ENCODE peak calls at places on chromosomes 2 and 18, in four cellular contexts. H is stomach; V is IMR-90; R is CD8-positive, alpha-beta T cell. A is an unnamed sample.

GRCh38 chr2:227472265-227473018 is 486 bp downstream of the AGFG1 start:
- DNase-seq in R (peak), V (no peak), H (peak), A (no peak)

GRCh38 chr2:989766-990467 is 39.3 kb downstream of the SNTG2 start:
- DNase-seq in H (no peak), V (no peak), R (no peak), A (no peak)

GRCh38 chr18:24315170-24315569 is 82.5 kb downstream of the OSBPL1A start:
- DNase-seq in V (peak), H (no peak), R (no peak), A (no peak)

GRCh38 chr18:9701604-9702324 is 6.3 kb upstream of the RAB31 start:
- DNase-seq in H (no peak), R (no peak), V (no peak), A (no peak)

GRCh38 chr2:170716851-170717598 is 1.9 kb downstream of the SP5 start:
- DNase-seq in R (no peak), V (peak), H (peak), A (no peak)

GRCh38 chr2:160419776-160420521 is 73.7 kb downstream of the RBMS1 start:
- DNase-seq in R (no peak), H (no peak), V (peak), A (no peak)

GRCh38 chr2:190417045-190417842 is 9.1 kb downstream of the MFSD6 start:
- DNase-seq in R (no peak), V (no peak), H (no peak), A (no peak)

GRCh38 chr2:205190528-205190927 is 491.8 kb upstream of the NRP2 start:
- DNase-seq in H (no peak), R (no peak), V (no peak), A (no peak)

GRCh38 chr2:182915369-182916326 is 49.2 kb upstream of the FRZB start:
- DNase-seq in R (no peak), H (no peak), V (peak), A (no peak)

GRCh38 chr18:42052137-42052708 is 97.2 kb downstream of the PIK3C3 start:
- DNase-seq in R (no peak), H (no peak), V (peak), A (no peak)

GRCh38 chr2:112584134-112584890 is at the start of gene CHCHD5:
- DNase-seq in R (peak), V (peak), H (peak), A (peak)

GRCh38 chr18:9103488-9103887 is 989 bp downstream of the NDUFV2 start:
- DNase-seq in H (no peak), R (no peak), V (peak), A (no peak)

GRCh38 chr2:71347517-71347916 is 15.9 kb downstream of the ZNF638 start:
- DNase-seq in H (no peak), V (peak), R (no peak), A (no peak)

GRCh38 chr2:116668691-116669090 is 1145.8 kb upstream of the DDX18 start:
- DNase-seq in H (no peak), R (no peak), V (no peak), A (no peak)

GRCh38 chr2:109474319-109474825 is 139.4 kb downstream of the SEPTIN10 start:
- DNase-seq in R (no peak), H (no peak), V (no peak), A (no peak)

GRCh38 chr2:28997237-28997846 is 16.2 kb downstream of the TOGARAM2 start:
- DNase-seq in R (no peak), H (no peak), V (peak), A (no peak)

GRCh38 chr2:56287974-56288373 is 104.2 kb downstream of the CCDC85A start:
- DNase-seq in R (no peak), H (no peak), V (no peak), A (no peak)

GRCh38 chr18:55634545-55634944 is 46.6 kb upstream of the TCF4 start:
- DNase-seq in H (no peak), R (no peak), V (peak), A (no peak)

GRCh38 chr2:39881494-39881893 is 102.4 kb upstream of the THUMPD2 start:
- DNase-seq in V (peak), H (no peak), R (no peak), A (no peak)

GRCh38 chr2:72414108-72414507 is 266.4 kb upstream of the CYP26B1 start:
- DNase-seq in V (no peak), R (no peak), H (no peak), A (no peak)

GRCh38 chr2:203811491-203812221 is 55.9 kb upstream of the CTLA4 start:
- DNase-seq in R (peak), V (peak), H (peak), A (no peak)

GRCh38 chr2:44100351-44100750 is 68.3 kb upstream of the PPM1B start:
- DNase-seq in R (no peak), V (peak), H (peak), A (no peak)

GRCh38 chr2:127810156-127810636 is 775 bp downstream of the WDR33 start:
- DNase-seq in H (no peak), R (no peak), V (peak), A (no peak)

GRCh38 chr2:168328421-168328820 is 81.0 kb upstream of the STK39 start:
- DNase-seq in R (no peak), H (no peak), V (no peak), A (no peak)

GRCh38 chr18:56576826-56577573 is 61.4 kb downstream of the TXNL1 start:
- DNase-seq in H (no peak), R (no peak), V (peak), A (no peak)

GRCh38 chr2:60312618-60313017 is 240.8 kb downstream of the BCL11A start:
- DNase-seq in R (no peak), V (no peak), H (no peak), A (no peak)

GRCh38 chr2:102114290-102114721 is 28.2 kb upstream of the IL1R1 start:
- DNase-seq in V (peak), H (no peak), R (no peak), A (no peak)

GRCh38 chr2:27407798-27408491 is 1.4 kb downstream of the PPM1G start:
- DNase-seq in V (peak), H (no peak), R (no peak), A (no peak)

GRCh38 chr2:69111036-69111435 is 98.1 kb downstream of the ANTXR1 start:
- DNase-seq in H (no peak), V (no peak), R (no peak), A (no peak)
- H3K27ac ChIP-seq in H (peak), V (no peak), R (no peak), A (no peak)

GRCh38 chr2:14524803-14525080 is 107.8 kb upstream of the LRATD1 start:
- DNase-seq in V (peak), R (no peak), H (no peak), A (no peak)
- H3K27ac ChIP-seq in V (no peak), R (no peak), H (no peak), A (no peak)

DNA sequence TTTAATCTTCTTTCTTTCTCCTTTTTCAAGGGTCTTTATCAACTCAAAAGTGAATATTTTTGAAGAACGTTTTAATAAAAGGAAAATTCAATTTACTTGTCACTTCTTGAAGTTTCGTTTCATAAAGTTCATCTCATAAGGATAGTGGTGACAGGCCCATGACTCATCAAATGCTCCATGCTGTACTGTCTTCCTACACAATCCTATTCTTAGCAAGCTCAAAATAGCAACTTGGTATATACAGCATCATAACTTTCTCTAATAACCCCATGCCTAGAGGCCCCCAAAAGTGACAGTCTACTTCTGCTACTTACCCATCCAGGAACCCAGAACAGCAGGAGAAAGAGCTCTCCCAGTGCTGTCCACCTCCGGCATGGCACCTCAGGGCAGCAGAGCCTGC is 7.7 kb downstream of the FBXO15 start:
- DNase-seq in H (no peak), R (no peak), V (peak), A (no peak)
- H3K27ac ChIP-seq in H (no peak), R (no peak), V (peak), A (peak)

GRCh38 chr2:215405722-215406581 is 29.9 kb downstream of the FN1 start:
- DNase-seq in R (no peak), V (no peak), H (no peak), A (no peak)
- H3K27ac ChIP-seq in R (no peak), V (peak), H (no peak), A (no peak)

DNA sequence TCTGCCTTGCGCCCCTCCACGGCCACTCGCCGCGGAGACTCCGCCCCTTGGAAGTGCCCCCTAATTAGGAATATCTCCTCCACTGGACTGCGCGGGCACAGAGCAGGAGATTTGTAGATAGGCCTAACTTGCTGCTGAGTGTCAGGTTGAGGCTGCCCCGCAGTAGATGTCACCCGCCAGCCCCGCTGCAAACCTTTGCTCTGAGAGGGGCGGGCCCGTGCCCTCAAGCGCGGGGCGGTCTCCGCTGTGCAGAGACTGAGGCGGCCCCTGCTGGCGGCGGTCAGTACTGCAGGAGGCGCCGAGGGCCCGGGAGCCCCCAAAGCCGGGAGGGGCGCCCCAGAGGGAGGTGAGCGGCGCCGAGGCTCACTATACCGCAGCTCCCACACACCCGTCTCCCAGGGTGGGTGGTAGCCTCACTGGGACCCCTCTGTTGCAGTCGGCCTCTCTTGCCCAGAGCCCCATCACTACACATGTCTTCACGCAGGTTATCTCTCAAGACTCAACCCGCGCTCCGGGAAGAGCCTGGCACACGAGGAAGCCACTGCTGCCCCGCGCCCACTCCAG is 2.9 kb upstream of the NEURL3 start:
- DNase-seq in H (peak), V (peak), R (peak), A (peak)
- H3K27ac ChIP-seq in H (no peak), V (no peak), R (no peak), A (no peak)

GRCh38 chr18:12990662-12990976 is 543 bp upstream of the CEP192 start:
- DNase-seq in H (no peak), V (no peak), R (no peak), A (no peak)
- H3K27ac ChIP-seq in H (peak), V (peak), R (peak), A (peak)

DNA sequence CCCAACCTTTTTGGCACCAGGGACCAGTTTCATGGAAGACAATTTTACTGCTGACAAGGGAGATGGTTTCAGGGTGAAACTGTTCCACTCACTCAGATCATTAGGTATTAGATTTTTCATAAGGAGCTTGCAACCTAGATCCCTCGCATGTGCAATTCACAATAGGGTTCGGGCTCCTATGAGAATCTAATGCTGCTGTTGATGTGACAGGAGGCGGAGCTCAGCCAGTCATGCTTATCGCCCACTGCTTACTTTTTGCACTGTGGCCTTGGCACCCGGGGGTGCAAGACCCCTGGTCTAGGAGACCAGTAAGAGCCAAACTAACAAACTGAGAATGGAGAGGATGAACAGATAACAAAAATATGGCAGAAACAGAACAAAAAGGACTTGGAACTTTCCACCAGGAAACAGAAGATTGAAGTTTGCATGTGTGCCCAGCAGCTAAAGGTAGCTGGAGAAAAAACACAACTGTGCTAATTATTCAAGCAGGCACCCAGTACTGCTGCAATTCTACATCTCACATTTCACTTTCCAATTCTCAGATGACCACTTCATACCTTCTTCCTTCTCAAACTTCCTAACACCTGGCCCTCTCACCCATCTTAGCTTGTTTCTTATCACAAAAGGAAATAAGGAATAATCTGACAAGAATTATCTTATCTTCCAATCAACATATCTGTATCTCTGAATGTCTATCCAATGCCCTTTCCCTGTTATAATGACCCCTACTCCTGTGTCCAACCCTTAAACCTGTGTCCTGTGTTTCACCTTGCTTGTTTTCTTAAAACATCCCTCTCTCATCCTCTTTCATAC is 24.8 kb downstream of the SP3 start:
- DNase-seq in R (no peak), H (no peak), V (no peak), A (no peak)
- H3K27ac ChIP-seq in R (no peak), H (no peak), V (no peak), A (no peak)

GRCh38 chr18:22667616-22668422 is 250.1 kb upstream of the CTAGE1 start:
- DNase-seq in R (no peak), H (no peak), V (peak), A (no peak)
- H3K27ac ChIP-seq in R (no peak), H (no peak), V (peak), A (no peak)

DNA sequence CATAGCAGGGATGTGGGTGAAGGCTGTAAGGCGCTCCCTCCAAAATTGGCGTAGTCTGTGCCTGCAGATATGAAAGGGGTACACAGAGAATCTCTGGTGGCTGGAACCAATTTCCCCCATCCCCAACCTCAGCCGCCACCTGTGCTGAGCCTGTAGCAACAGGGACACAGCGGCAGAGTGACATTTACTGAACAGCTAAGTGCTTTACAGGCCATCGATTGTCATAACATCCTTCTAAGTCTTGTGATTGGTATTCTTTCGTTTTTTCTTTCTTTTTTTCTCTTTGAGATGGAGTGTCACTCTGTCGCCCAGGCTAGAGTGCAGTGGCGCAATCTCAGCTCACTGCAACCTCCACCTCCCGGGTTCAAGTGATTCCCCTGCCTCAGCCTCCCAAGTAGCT is 12.2 kb upstream of the EFHD1 start:
- DNase-seq in R (no peak), H (no peak), V (no peak), A (no peak)
- H3K27ac ChIP-seq in R (no peak), H (no peak), V (no peak), A (no peak)